ENCODE peak calls at places on chromosome 18, in eight cellular contexts. One of them, this sample, is unnamed.

GRCh38 chr18:63120541-63121059 is 199.0 kb downstream of the BCL2 start:
- DNase-seq in neural crest cell: no peak
- DNase-seq in EL: no peak
- DNase-seq in SJSA1: no peak
- DNase-seq in hypothalamus: no peak
- DNase-seq in stimulated activated CD4-positive, alpha-beta T cell treated with anti-CD3 and anti-CD28 coated beads, Interleukin-15, amount 100 ng/mL, for 1 hour: no peak
- DNase-seq in midbrain: no peak
- DNase-seq in cardiac muscle cell: no peak
- DNase-seq in this sample: no peak

GRCh38 chr18:63342206-63342605 is 22.6 kb upstream of the BCL2 start:
- DNase-seq in neural crest cell: peak
- DNase-seq in EL: peak
- DNase-seq in SJSA1: no peak
- DNase-seq in hypothalamus: no peak
- DNase-seq in stimulated activated CD4-positive, alpha-beta T cell treated with anti-CD3 and anti-CD28 coated beads, Interleukin-15, amount 100 ng/mL, for 1 hour: no peak
- DNase-seq in midbrain: peak
- DNase-seq in cardiac muscle cell: peak
- DNase-seq in this sample: no peak

GRCh38 chr18:2108581-2108980 is 462.7 kb downstream of the METTL4 start:
- DNase-seq in neural crest cell: no peak
- DNase-seq in EL: peak
- DNase-seq in SJSA1: no peak
- DNase-seq in hypothalamus: no peak
- DNase-seq in stimulated activated CD4-positive, alpha-beta T cell treated with anti-CD3 and anti-CD28 coated beads, Interleukin-15, amount 100 ng/mL, for 1 hour: no peak
- DNase-seq in midbrain: no peak
- DNase-seq in cardiac muscle cell: no peak
- DNase-seq in this sample: no peak

GRCh38 chr18:61635901-61636528 is 256.8 kb downstream of the RNF152 start:
- DNase-seq in neural crest cell: peak
- DNase-seq in EL: peak
- DNase-seq in SJSA1: peak
- DNase-seq in hypothalamus: no peak
- DNase-seq in stimulated activated CD4-positive, alpha-beta T cell treated with anti-CD3 and anti-CD28 coated beads, Interleukin-15, amount 100 ng/mL, for 1 hour: peak
- DNase-seq in midbrain: peak
- DNase-seq in cardiac muscle cell: peak
- DNase-seq in this sample: peak

GRCh38 chr18:21672868-21673267 is 31.7 kb downstream of the ABHD3 start:
- DNase-seq in neural crest cell: no peak
- DNase-seq in EL: peak
- DNase-seq in SJSA1: no peak
- DNase-seq in hypothalamus: no peak
- DNase-seq in stimulated activated CD4-positive, alpha-beta T cell treated with anti-CD3 and anti-CD28 coated beads, Interleukin-15, amount 100 ng/mL, for 1 hour: no peak
- DNase-seq in midbrain: no peak
- DNase-seq in cardiac muscle cell: no peak
- DNase-seq in this sample: no peak

GRCh38 chr18:23179416-23179815 is 44.1 kb downstream of the CABLES1 start:
- DNase-seq in neural crest cell: no peak
- DNase-seq in EL: no peak
- DNase-seq in SJSA1: no peak
- DNase-seq in hypothalamus: no peak
- DNase-seq in stimulated activated CD4-positive, alpha-beta T cell treated with anti-CD3 and anti-CD28 coated beads, Interleukin-15, amount 100 ng/mL, for 1 hour: no peak
- DNase-seq in midbrain: no peak
- DNase-seq in cardiac muscle cell: no peak
- DNase-seq in this sample: no peak

GRCh38 chr18:10052871-10053270 is 139.1 kb downstream of the VAPA start:
- DNase-seq in neural crest cell: no peak
- DNase-seq in EL: no peak
- DNase-seq in SJSA1: no peak
- DNase-seq in hypothalamus: no peak
- DNase-seq in stimulated activated CD4-positive, alpha-beta T cell treated with anti-CD3 and anti-CD28 coated beads, Interleukin-15, amount 100 ng/mL, for 1 hour: no peak
- DNase-seq in midbrain: no peak
- DNase-seq in cardiac muscle cell: no peak
- DNase-seq in this sample: no peak

GRCh38 chr18:26617151-26617554 is 68.8 kb upstream of the KCTD1 start:
- DNase-seq in neural crest cell: no peak
- DNase-seq in EL: peak
- DNase-seq in SJSA1: no peak
- DNase-seq in hypothalamus: no peak
- DNase-seq in stimulated activated CD4-positive, alpha-beta T cell treated with anti-CD3 and anti-CD28 coated beads, Interleukin-15, amount 100 ng/mL, for 1 hour: no peak
- DNase-seq in midbrain: no peak
- DNase-seq in cardiac muscle cell: no peak
- DNase-seq in this sample: no peak

GRCh38 chr18:12621737-12622306 is 36.1 kb downstream of the SPIRE1 start:
- DNase-seq in neural crest cell: no peak
- DNase-seq in EL: peak
- DNase-seq in SJSA1: no peak
- DNase-seq in hypothalamus: no peak
- DNase-seq in stimulated activated CD4-positive, alpha-beta T cell treated with anti-CD3 and anti-CD28 coated beads, Interleukin-15, amount 100 ng/mL, for 1 hour: no peak
- DNase-seq in midbrain: no peak
- DNase-seq in cardiac muscle cell: no peak
- DNase-seq in this sample: no peak

GRCh38 chr18:40313030-40313642 is 1641.9 kb upstream of the PIK3C3 start:
- DNase-seq in neural crest cell: no peak
- DNase-seq in EL: no peak
- DNase-seq in SJSA1: no peak
- DNase-seq in hypothalamus: no peak
- DNase-seq in stimulated activated CD4-positive, alpha-beta T cell treated with anti-CD3 and anti-CD28 coated beads, Interleukin-15, amount 100 ng/mL, for 1 hour: no peak
- DNase-seq in midbrain: no peak
- DNase-seq in cardiac muscle cell: no peak
- DNase-seq in this sample: no peak

GRCh38 chr18:51168960-51169662 is 28.4 kb downstream of the MEX3C start:
- DNase-seq in neural crest cell: no peak
- DNase-seq in EL: no peak
- DNase-seq in SJSA1: no peak
- DNase-seq in hypothalamus: no peak
- DNase-seq in stimulated activated CD4-positive, alpha-beta T cell treated with anti-CD3 and anti-CD28 coated beads, Interleukin-15, amount 100 ng/mL, for 1 hour: no peak
- DNase-seq in midbrain: no peak
- DNase-seq in cardiac muscle cell: no peak
- DNase-seq in this sample: no peak

GRCh38 chr18:50142441-50143120 is 52.4 kb downstream of the MYO5B start:
- DNase-seq in neural crest cell: no peak
- DNase-seq in EL: no peak
- DNase-seq in SJSA1: no peak
- DNase-seq in hypothalamus: no peak
- DNase-seq in stimulated activated CD4-positive, alpha-beta T cell treated with anti-CD3 and anti-CD28 coated beads, Interleukin-15, amount 100 ng/mL, for 1 hour: no peak
- DNase-seq in midbrain: no peak
- DNase-seq in cardiac muscle cell: no peak
- DNase-seq in this sample: no peak

GRCh38 chr18:31241900-31242409 is 76.0 kb upstream of the DSG1 start:
- DNase-seq in neural crest cell: peak
- DNase-seq in EL: no peak
- DNase-seq in SJSA1: no peak
- DNase-seq in hypothalamus: no peak
- DNase-seq in stimulated activated CD4-positive, alpha-beta T cell treated with anti-CD3 and anti-CD28 coated beads, Interleukin-15, amount 100 ng/mL, for 1 hour: no peak
- DNase-seq in midbrain: no peak
- DNase-seq in cardiac muscle cell: peak
- DNase-seq in this sample: no peak

GRCh38 chr18:32891130-32891529 is 118.3 kb upstream of the KLHL14 start:
- DNase-seq in neural crest cell: no peak
- DNase-seq in EL: no peak
- DNase-seq in SJSA1: no peak
- DNase-seq in hypothalamus: no peak
- DNase-seq in stimulated activated CD4-positive, alpha-beta T cell treated with anti-CD3 and anti-CD28 coated beads, Interleukin-15, amount 100 ng/mL, for 1 hour: no peak
- DNase-seq in midbrain: no peak
- DNase-seq in cardiac muscle cell: no peak
- DNase-seq in this sample: no peak

GRCh38 chr18:32049393-32050161 is 31.0 kb downstream of the RNF125 start:
- DNase-seq in neural crest cell: no peak
- DNase-seq in EL: no peak
- DNase-seq in SJSA1: no peak
- DNase-seq in hypothalamus: no peak
- DNase-seq in stimulated activated CD4-positive, alpha-beta T cell treated with anti-CD3 and anti-CD28 coated beads, Interleukin-15, amount 100 ng/mL, for 1 hour: no peak
- DNase-seq in midbrain: peak
- DNase-seq in cardiac muscle cell: no peak
- DNase-seq in this sample: no peak

GRCh38 chr18:21163647-21164625 is 52.3 kb upstream of the ROCK1 start:
- DNase-seq in neural crest cell: no peak
- DNase-seq in EL: peak
- DNase-seq in SJSA1: no peak
- DNase-seq in hypothalamus: no peak
- DNase-seq in stimulated activated CD4-positive, alpha-beta T cell treated with anti-CD3 and anti-CD28 coated beads, Interleukin-15, amount 100 ng/mL, for 1 hour: no peak
- DNase-seq in midbrain: peak
- DNase-seq in cardiac muscle cell: no peak
- DNase-seq in this sample: no peak

GRCh38 chr18:10453885-10454772 is at the start of gene APCDD1:
- DNase-seq in neural crest cell: peak
- DNase-seq in EL: peak
- DNase-seq in SJSA1: no peak
- DNase-seq in hypothalamus: peak
- DNase-seq in stimulated activated CD4-positive, alpha-beta T cell treated with anti-CD3 and anti-CD28 coated beads, Interleukin-15, amount 100 ng/mL, for 1 hour: no peak
- DNase-seq in midbrain: peak
- DNase-seq in cardiac muscle cell: peak
- DNase-seq in this sample: no peak

GRCh38 chr18:13260927-13261471 is 42.4 kb downstream of the LDLRAD4 start:
- DNase-seq in neural crest cell: no peak
- DNase-seq in EL: no peak
- DNase-seq in SJSA1: no peak
- DNase-seq in hypothalamus: no peak
- DNase-seq in stimulated activated CD4-positive, alpha-beta T cell treated with anti-CD3 and anti-CD28 coated beads, Interleukin-15, amount 100 ng/mL, for 1 hour: no peak
- DNase-seq in midbrain: no peak
- DNase-seq in cardiac muscle cell: no peak
- DNase-seq in this sample: no peak

GRCh38 chr18:8766576-8767253 is 61.4 kb downstream of the MTCL1 start:
- DNase-seq in neural crest cell: no peak
- DNase-seq in EL: no peak
- DNase-seq in SJSA1: peak
- DNase-seq in hypothalamus: no peak
- DNase-seq in stimulated activated CD4-positive, alpha-beta T cell treated with anti-CD3 and anti-CD28 coated beads, Interleukin-15, amount 100 ng/mL, for 1 hour: no peak
- DNase-seq in midbrain: no peak
- DNase-seq in cardiac muscle cell: no peak
- DNase-seq in this sample: no peak

GRCh38 chr18:40055262-40055661 is 1899.8 kb upstream of the PIK3C3 start:
- DNase-seq in neural crest cell: no peak
- DNase-seq in EL: no peak
- DNase-seq in SJSA1: no peak
- DNase-seq in hypothalamus: no peak
- DNase-seq in stimulated activated CD4-positive, alpha-beta T cell treated with anti-CD3 and anti-CD28 coated beads, Interleukin-15, amount 100 ng/mL, for 1 hour: no peak
- DNase-seq in midbrain: no peak
- DNase-seq in cardiac muscle cell: no peak
- DNase-seq in this sample: no peak

GRCh38 chr18:12463191-12463590 is 55.5 kb downstream of the PRELID3A start:
- DNase-seq in neural crest cell: no peak
- DNase-seq in EL: no peak
- DNase-seq in SJSA1: no peak
- DNase-seq in hypothalamus: no peak
- DNase-seq in stimulated activated CD4-positive, alpha-beta T cell treated with anti-CD3 and anti-CD28 coated beads, Interleukin-15, amount 100 ng/mL, for 1 hour: no peak
- DNase-seq in midbrain: no peak
- DNase-seq in cardiac muscle cell: no peak
- DNase-seq in this sample: no peak

GRCh38 chr18:39326772-39327171 is 1761.2 kb upstream of the CELF4 start:
- DNase-seq in neural crest cell: no peak
- DNase-seq in EL: no peak
- DNase-seq in SJSA1: no peak
- DNase-seq in hypothalamus: no peak
- DNase-seq in stimulated activated CD4-positive, alpha-beta T cell treated with anti-CD3 and anti-CD28 coated beads, Interleukin-15, amount 100 ng/mL, for 1 hour: no peak
- DNase-seq in midbrain: no peak
- DNase-seq in cardiac muscle cell: no peak
- DNase-seq in this sample: no peak

This sample was measured in breast epithelium.